ENCODE peak calls at places on chromosome 14, in eight cellular contexts. W, Q, H, X, B, C, K and D are unnamed samples.

GRCh38 chr14:32129124-32129523 is 52.0 kb downstream of the ARHGAP5 start:
- DNase-seq in W (no peak), H (no peak), C (no peak), K (no peak), B (no peak), Q (no peak), X (peak), D (no peak)

GRCh38 chr14:85991156-85991555 is 461.2 kb downstream of the FLRT2 start:
- DNase-seq in Q (no peak), C (no peak), K (no peak), X (no peak), B (no peak), H (no peak), W (no peak), D (no peak)

GRCh38 chr14:28766505-28767238 is at the start of gene FOXG1:
- DNase-seq in X (no peak), K (no peak), C (no peak), H (peak), Q (no peak), B (no peak), W (no peak), D (no peak)

GRCh38 chr14:23550131-23550826 is 1.3 kb downstream of the ZFHX2 start:
- DNase-seq in C (no peak), K (no peak), H (no peak), B (no peak), W (no peak), Q (no peak), X (no peak), D (no peak)

GRCh38 chr14:59632381-59632780 is 55.8 kb upstream of the CCDC175 start:
- DNase-seq in Q (no peak), H (no peak), X (no peak), C (peak), K (peak), B (no peak), W (no peak), D (no peak)

GRCh38 chr14:36176524-36176923 is at the start of gene PTCSC3:
- DNase-seq in X (peak), W (no peak), H (no peak), Q (no peak), K (no peak), C (no peak), B (no peak), D (no peak)

GRCh38 chr14:92507174-92507768 is 6.3 kb upstream of the RIN3 start:
- DNase-seq in W (no peak), H (no peak), C (no peak), B (no peak), X (no peak), K (peak), Q (peak), D (no peak)

GRCh38 chr14:76775695-76776305 is 14.5 kb downstream of the VASH1 start:
- DNase-seq in W (no peak), X (no peak), C (no peak), B (no peak), K (no peak), Q (no peak), H (no peak), D (no peak)

GRCh38 chr14:68464716-68465115 is 328.2 kb downstream of the ZFP36L1 start:
- DNase-seq in X (peak), H (no peak), B (no peak), C (no peak), Q (no peak), W (no peak), K (peak), D (no peak)

GRCh38 chr14:51979399-51979709 is 10.0 kb upstream of the RTRAF start:
- DNase-seq in K (no peak), Q (no peak), X (no peak), W (no peak), C (no peak), B (no peak), H (no peak), D (no peak)

GRCh38 chr14:53399057-53399456 is 245.9 kb upstream of the DDHD1 start:
- DNase-seq in X (no peak), H (peak), B (no peak), W (no peak), Q (no peak), C (no peak), K (no peak), D (no peak)

GRCh38 chr14:89415139-89415538 is 1.9 kb downstream of the FOXN3 start:
- DNase-seq in H (no peak), K (no peak), C (no peak), B (no peak), X (no peak), W (no peak), Q (no peak), D (no peak)

GRCh38 chr14:22386924-22387775 is 201.9 kb downstream of the DAD1 start:
- DNase-seq in K (peak), W (no peak), X (peak), H (no peak), Q (peak), B (peak), C (peak), D (no peak)

GRCh38 chr14:64509036-64509435 is 4.5 kb downstream of the ZBTB1 start:
- DNase-seq in K (no peak), C (no peak), H (no peak), W (no peak), X (no peak), Q (no peak), B (no peak), D (no peak)